ENCODE peak calls at places on chromosome 22, in seven cellular contexts. B is choroid plexus epithelial cell, R is fibroblast of mammary gland, V is heart right ventricle, Q is nephron progenitor cell, S is cardiac fibroblast, E is GM10248. T is an unnamed sample.

GRCh38 chr22:29956680-29957079 is 73.7 kb downstream of the MTMR3 start:
- DNase-seq in B (no peak), R (no peak), V (no peak), Q (no peak), S (no peak), E (no peak), T (no peak)

GRCh38 chr22:48874956-48875355 is 952.7 kb downstream of the BRD1 start:
- DNase-seq in B (no peak), R (no peak), V (no peak), Q (no peak), S (no peak), E (no peak), T (no peak)

GRCh38 chr22:50312371-50312770 is 4.9 kb upstream of the PLXNB2 start:
- DNase-seq in B (no peak), R (no peak), V (no peak), Q (no peak), S (no peak), E (no peak), T (no peak)

GRCh38 chr22:31340360-31340759 is 5.8 kb downstream of the PATZ1 start:
- DNase-seq in B (no peak), R (no peak), V (no peak), Q (no peak), S (no peak), E (no peak), T (peak)

GRCh38 chr22:19523240-19524169 is 705 bp downstream of the CLDN5 start:
- DNase-seq in B (peak), R (peak), V (no peak), Q (peak), S (peak), E (peak), T (no peak)

GRCh38 chr22:20085651-20086050 is 5.6 kb downstream of the DGCR8 start:
- DNase-seq in B (no peak), R (no peak), V (no peak), Q (no peak), S (no peak), E (no peak), T (no peak)

GRCh38 chr22:47174671-47175111 is 412.2 kb downstream of the TBC1D22A start:
- DNase-seq in B (no peak), R (no peak), V (no peak), Q (no peak), S (no peak), E (no peak), T (no peak)

GRCh38 chr22:35524966-35525686 is 15.5 kb upstream of the RASD2 start:
- DNase-seq in B (no peak), R (no peak), V (peak), Q (no peak), S (no peak), E (no peak), T (peak)

GRCh38 chr22:46085831-46086576 is 64.3 kb upstream of the PPARA start:
- DNase-seq in B (no peak), R (peak), V (peak), Q (no peak), S (peak), E (no peak), T (no peak)

GRCh38 chr22:46545041-46545796 is 7.8 kb upstream of the CELSR1 start:
- DNase-seq in B (no peak), R (peak), V (no peak), Q (no peak), S (no peak), E (no peak), T (no peak)

GRCh38 chr22:31150615-31151014 is 9.4 kb upstream of the RNF185 start:
- DNase-seq in B (peak), R (no peak), V (no peak), Q (no peak), S (no peak), E (no peak), T (no peak)

GRCh38 chr22:48953103-48953720 is 874.5 kb downstream of the BRD1 start:
- DNase-seq in B (no peak), R (no peak), V (no peak), Q (no peak), S (no peak), E (peak), T (no peak)

GRCh38 chr22:50012201-50013181 is at the start of gene IL17REL:
- DNase-seq in B (peak), R (no peak), V (no peak), Q (peak), S (peak), E (no peak), T (peak)

GRCh38 chr22:44185237-44186120 is 4.8 kb downstream of the PARVG start:
- DNase-seq in B (no peak), R (no peak), V (no peak), Q (no peak), S (no peak), E (no peak), T (no peak)

GRCh38 chr22:25109878-25110595 is 89.6 kb upstream of the CRYBB3 start:
- DNase-seq in B (no peak), R (no peak), V (no peak), Q (no peak), S (no peak), E (no peak), T (peak)

GRCh38 chr22:19691721-19692341 is 22.5 kb upstream of the SEPTIN5 start:
- DNase-seq in B (peak), R (peak), V (no peak), Q (peak), S (peak), E (no peak), T (peak)

GRCh38 chr22:42639541-42640241 is 710 bp downstream of the ATP5MGL start:
- DNase-seq in B (peak), R (no peak), V (no peak), Q (no peak), S (peak), E (no peak), T (peak)

GRCh38 chr22:27416553-27417427 is 384.8 kb downstream of the MN1 start:
- DNase-seq in B (peak), R (peak), V (no peak), Q (no peak), S (peak), E (no peak), T (peak)

GRCh38 chr22:50710886-50711285 is 27.1 kb upstream of the ACR start:
- DNase-seq in B (no peak), R (no peak), V (no peak), Q (no peak), S (no peak), E (no peak), T (no peak)

GRCh38 chr22:28977481-28977971 is 84.1 kb downstream of the C22orf31 start:
- DNase-seq in B (peak), R (peak), V (no peak), Q (no peak), S (peak), E (no peak), T (no peak)

GRCh38 chr22:41405588-41405987 is 23.8 kb downstream of the TEF start:
- DNase-seq in B (no peak), R (no peak), V (no peak), Q (no peak), S (no peak), E (peak), T (no peak)

GRCh38 chr22:24433868-24434471 is 6.6 kb downstream of the ADORA2A start:
- DNase-seq in B (no peak), R (peak), V (no peak), Q (no peak), S (peak), E (peak), T (no peak)

GRCh38 chr22:47210686-47211085 is 448.2 kb downstream of the TBC1D22A start:
- DNase-seq in B (no peak), R (no peak), V (no peak), Q (no peak), S (no peak), E (no peak), T (no peak)

GRCh38 chr22:19422440-19423301 is 8.9 kb downstream of the HIRA start:
- DNase-seq in B (peak), R (no peak), V (no peak), Q (no peak), S (no peak), E (no peak), T (no peak)

GRCh38 chr22:45537734-45538181 is 35.1 kb downstream of the FBLN1 start:
- DNase-seq in B (peak), R (peak), V (peak), Q (no peak), S (peak), E (no peak), T (peak)

GRCh38 chr22:27985323-27986275 is 66.5 kb upstream of the PITPNB start:
- DNase-seq in B (no peak), R (no peak), V (no peak), Q (no peak), S (no peak), E (no peak), T (no peak)

GRCh38 chr22:42368379-42369249 is 63.6 kb downstream of the NFAM1 start:
- DNase-seq in B (no peak), R (no peak), V (no peak), Q (peak), S (no peak), E (no peak), T (peak)

GRCh38 chr22:24582111-24582814 is 10.6 kb downstream of the LRRC75B start:
- DNase-seq in B (no peak), R (no peak), V (no peak), Q (no peak), S (no peak), E (no peak), T (no peak)

GRCh38 chr22:42528591-42529307 is 9.2 kb upstream of the RRP7A start:
- DNase-seq in B (no peak), R (no peak), V (no peak), Q (no peak), S (no peak), E (no peak), T (no peak)

GRCh38 chr22:46613606-46613997 is 6.6 kb upstream of the GRAMD4 start:
- DNase-seq in B (peak), R (peak), V (no peak), Q (no peak), S (peak), E (peak), T (no peak)

GRCh38 chr22:27624705-27625104 is 176.9 kb downstream of the MN1 start:
- DNase-seq in B (peak), R (no peak), V (no peak), Q (no peak), S (no peak), E (no peak), T (no peak)

GRCh38 chr22:50027639-50028537 is 15.3 kb upstream of the IL17REL start:
- DNase-seq in B (peak), R (no peak), V (no peak), Q (no peak), S (no peak), E (no peak), T (peak)

GRCh38 chr22:47515384-47516125 is 753.1 kb downstream of the TBC1D22A start:
- DNase-seq in B (no peak), R (no peak), V (no peak), Q (no peak), S (no peak), E (no peak), T (no peak)

GRCh38 chr22:49044776-49045175 is 782.9 kb downstream of the BRD1 start:
- DNase-seq in B (no peak), R (no peak), V (no peak), Q (no peak), S (no peak), E (no peak), T (no peak)

GRCh38 chr22:27642104-27642800 is 159.3 kb downstream of the MN1 start:
- DNase-seq in B (no peak), R (no peak), V (no peak), Q (peak), S (no peak), E (no peak), T (no peak)

GRCh38 chr22:44538518-44539315 is 40.7 kb upstream of the RTL6 start:
- DNase-seq in B (no peak), R (no peak), V (no peak), Q (no peak), S (no peak), E (no peak), T (no peak)

GRCh38 chr22:45226681-45227186 is 14.0 kb downstream of the KIAA0930 start:
- DNase-seq in B (no peak), R (peak), V (no peak), Q (no peak), S (peak), E (no peak), T (no peak)

GRCh38 chr22:22403306-22403705 is 105.2 kb downstream of the ZNF280B start:
- DNase-seq in B (no peak), R (no peak), V (no peak), Q (no peak), S (no peak), E (no peak), T (no peak)

GRCh38 chr22:22401381-22401780 is 107.2 kb downstream of the ZNF280B start:
- DNase-seq in B (no peak), R (no peak), V (no peak), Q (no peak), S (no peak), E (no peak), T (no peak)

GRCh38 chr22:22404598-22405284 is 103.8 kb downstream of the ZNF280B start:
- DNase-seq in B (no peak), R (no peak), V (no peak), Q (no peak), S (no peak), E (peak), T (no peak)

GRCh38 chr22:22406445-22406844 is 102.1 kb downstream of the ZNF280B start:
- DNase-seq in B (no peak), R (no peak), V (no peak), Q (no peak), S (no peak), E (no peak), T (no peak)

DNA sequence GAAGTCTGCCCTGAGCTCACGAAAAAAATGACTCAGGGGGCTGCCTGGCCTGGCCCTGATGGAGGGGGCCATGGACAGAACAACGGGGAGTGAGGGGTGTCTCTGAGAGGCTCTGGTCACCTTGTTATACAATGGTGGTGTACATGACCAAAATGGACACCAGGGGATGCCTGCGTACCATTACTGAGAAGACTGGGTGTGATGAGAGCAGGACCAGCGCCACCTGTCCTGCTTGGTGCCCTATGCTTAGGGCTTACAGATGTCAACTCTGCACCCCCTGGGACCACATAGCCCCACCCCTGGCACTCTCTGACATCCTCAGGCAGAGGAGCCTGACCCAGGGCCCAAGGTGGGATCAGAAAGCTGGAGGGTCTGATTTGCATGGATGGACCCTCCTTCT is 104.8 kb downstream of the ZNF280B start:
- DNase-seq in B (no peak), R (no peak), V (no peak), Q (no peak), S (no peak), E (no peak), T (no peak)
- TF ChIP-seq CTCF in B (no peak), R (no peak), V (no peak), Q (no peak), S (no peak), E (no peak), T (no peak)

GRCh38 chr22:32964411-32965057 is 93.6 kb downstream of the SYN3 start:
- DNase-seq in B (no peak), R (no peak), V (no peak), Q (no peak), S (no peak), E (no peak), T (no peak)
- TF ChIP-seq CTCF in B (no peak), R (no peak), V (no peak), Q (no peak), S (no peak), E (no peak), T (no peak)

DNA sequence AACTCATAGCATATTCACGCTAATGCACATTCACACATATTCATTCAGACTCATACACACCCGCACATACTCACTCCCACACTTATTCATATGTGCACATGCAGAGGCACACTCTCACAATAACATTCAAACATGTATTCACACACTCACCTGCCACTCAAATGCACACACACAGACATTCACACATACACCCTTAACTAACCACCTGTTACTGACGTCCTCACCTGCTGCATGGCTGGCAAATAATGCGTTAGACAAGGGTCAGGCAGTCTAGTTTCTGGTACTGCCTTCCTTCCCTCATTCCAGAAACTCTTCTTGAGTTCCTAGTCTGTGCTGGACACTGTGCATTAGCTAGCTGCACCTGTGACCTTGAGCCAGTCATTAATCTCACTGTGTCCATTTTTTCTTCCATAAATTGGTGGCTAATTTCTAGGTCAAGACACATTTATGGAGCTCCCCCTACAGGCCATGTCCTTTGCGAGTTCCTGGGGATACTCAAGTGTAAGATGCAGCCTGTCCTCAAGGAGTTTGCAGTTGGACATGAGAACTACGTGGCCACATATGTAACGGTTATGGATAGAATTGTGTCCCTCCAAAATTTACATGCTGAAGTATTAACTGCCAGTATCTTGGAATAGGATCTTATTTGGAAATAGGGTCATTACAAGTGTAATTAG is 34.5 kb upstream of the SEZ6L start:
- DNase-seq in B (no peak), R (no peak), V (no peak), Q (no peak), S (no peak), E (no peak), T (peak)
- TF ChIP-seq CTCF in B (no peak), R (no peak), V (no peak), Q (peak), S (no peak), E (peak), T (no peak)

GRCh38 chr22:32389685-32390084 is 22.4 kb downstream of the RTCB start:
- DNase-seq in B (peak), R (peak), V (no peak), Q (peak), S (peak), E (no peak), T (peak)
- TF ChIP-seq CTCF in B (peak), R (peak), V (no peak), Q (peak), S (peak), E (peak), T (peak)

DNA sequence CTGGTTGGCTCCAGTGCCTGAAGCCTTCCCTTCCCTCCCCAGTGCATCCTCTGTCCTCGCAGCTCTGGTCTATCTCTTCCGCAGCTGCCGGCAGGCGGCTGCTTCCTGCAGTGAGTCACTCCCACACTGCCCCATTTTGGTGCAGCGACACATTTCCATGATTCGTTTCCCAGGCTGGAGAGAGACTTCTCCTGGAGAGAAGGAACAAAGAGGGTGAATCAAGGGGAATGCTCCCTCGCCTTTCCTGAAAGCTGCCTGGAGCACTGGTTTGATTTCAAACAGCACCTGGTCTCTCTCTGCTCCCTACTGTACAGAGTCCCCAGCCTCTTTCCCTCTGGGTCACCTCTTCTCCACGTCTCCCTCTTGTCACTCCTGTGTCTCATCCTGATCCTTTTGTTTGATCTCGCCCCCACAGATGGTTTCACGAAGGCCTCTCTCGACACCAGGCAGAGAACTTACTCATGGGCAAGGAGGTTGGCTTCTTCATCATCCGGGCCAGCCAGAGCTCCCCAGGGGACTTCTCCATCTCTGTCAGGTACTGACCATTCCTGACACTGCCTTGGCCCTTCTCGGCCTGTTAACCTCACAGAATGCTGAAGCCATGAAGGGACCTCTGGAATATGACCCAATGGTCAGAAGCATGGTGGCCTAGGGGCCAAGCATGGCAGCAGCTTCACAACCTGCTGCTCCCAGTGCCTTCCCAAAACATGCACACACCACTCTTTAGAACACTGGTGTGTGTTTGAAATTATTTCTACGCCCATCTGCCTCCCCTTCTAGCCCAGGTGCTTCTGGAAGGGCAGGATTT is at the start of gene TMA7B:
- DNase-seq in B (peak), R (peak), V (no peak), Q (peak), S (peak), E (no peak), T (peak)
- TF ChIP-seq CTCF in B (peak), R (peak), V (no peak), Q (peak), S (peak), E (no peak), T (peak)

DNA sequence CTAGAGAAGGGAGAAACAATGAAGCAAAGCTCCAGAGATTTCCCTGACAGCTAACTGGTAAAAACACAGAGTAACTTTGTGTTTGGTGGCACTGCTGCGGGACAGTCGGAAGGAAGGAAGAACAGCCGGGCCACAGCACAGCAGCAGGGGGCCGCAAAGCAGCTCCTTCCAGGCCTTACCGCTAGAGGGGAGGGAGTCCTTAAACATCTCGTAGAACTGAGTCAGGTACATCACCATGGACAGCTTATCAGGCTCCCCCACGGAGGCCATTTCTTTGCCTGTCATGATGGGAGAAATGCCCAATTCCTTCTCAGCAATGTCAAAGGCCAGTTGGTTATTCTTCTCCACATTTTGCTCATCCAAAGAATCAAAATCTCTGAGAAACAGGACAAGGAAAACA is 114.6 kb upstream of the BID start:
- DNase-seq in B (peak), R (no peak), V (no peak), Q (peak), S (peak), E (no peak), T (no peak)
- TF ChIP-seq CTCF in B (peak), R (peak), V (no peak), Q (peak), S (no peak), E (no peak), T (peak)

GRCh38 chr22:36546092-36546804 is 17.3 kb upstream of the EIF3D start:
- DNase-seq in B (peak), R (peak), V (peak), Q (peak), S (peak), E (peak), T (peak)
- TF ChIP-seq CTCF in B (peak), R (peak), V (peak), Q (peak), S (peak), E (peak), T (peak)